ENCODE peak calls at places on chromosomes 5 and 9, in seven cellular contexts. W is prostate gland; J is mesendoderm; B is uterus; K is CD4-positive, alpha-beta memory T cell; R is upper lobe of right lung; A is heart right ventricle. X is an unnamed sample.

GRCh38 chr9:25917593-25918426 is 239.6 kb upstream of the TUSC1 start:
- DNase-seq in W (no peak), J (no peak), B (no peak), K (no peak), R (no peak), A (no peak), X (no peak)

GRCh38 chr5:45793638-45794532 is 97.7 kb upstream of the HCN1 start:
- DNase-seq in W (no peak), J (no peak), B (no peak), K (no peak), R (no peak), A (no peak), X (no peak)

GRCh38 chr9:107425110-107426025 is 64.2 kb downstream of the KLF4 start:
- DNase-seq in W (peak; percentile 95), J (peak; percentile 81), B (peak; percentile 94), K (peak; percentile 5), R (peak; percentile 93), A (peak; percentile 78), X (peak; percentile 20)

GRCh38 chr9:86521322-86521721 is 167.1 kb upstream of the TUT7 start:
- DNase-seq in W (peak; percentile 23), J (no peak), B (no peak), K (no peak), R (no peak), A (no peak), X (no peak)

GRCh38 chr9:124295097-124295794 is 37.5 kb downstream of the NEK6 start:
- DNase-seq in W (no peak), J (no peak), B (peak; percentile 47), K (no peak), R (no peak), A (no peak), X (no peak)

GRCh38 chr5:111743993-111744392 is 13.0 kb downstream of the NREP start:
- DNase-seq in W (no peak), J (no peak), B (no peak), K (no peak), R (no peak), A (no peak), X (no peak)

GRCh38 chr9:108212179-108212578 is 643.6 kb downstream of the ACTL7B start:
- DNase-seq in W (no peak), J (peak; percentile 45), B (no peak), K (no peak), R (no peak), A (no peak), X (no peak)

GRCh38 chr5:5348576-5348975 is 73.9 kb upstream of the ICE1 start:
- DNase-seq in W (no peak), J (no peak), B (no peak), K (no peak), R (no peak), A (no peak), X (no peak)

GRCh38 chr9:4170231-4170630 is 129.6 kb downstream of the GLIS3 start:
- DNase-seq in W (no peak), J (no peak), B (no peak), K (no peak), R (no peak), A (no peak), X (no peak)

GRCh38 chr9:97462914-97463313 is 38.6 kb upstream of the TMOD1 start:
- DNase-seq in W (no peak), J (no peak), B (no peak), K (no peak), R (no peak), A (no peak), X (no peak)

GRCh38 chr5:109164001-109164400 is 245.8 kb downstream of the PJA2 start:
- DNase-seq in W (no peak), J (no peak), B (no peak), K (no peak), R (no peak), A (no peak), X (no peak)

GRCh38 chr5:31664566-31664965 is 25.6 kb downstream of the PDZD2 start:
- DNase-seq in W (no peak), J (peak; percentile 95), B (no peak), K (no peak), R (no peak), A (no peak), X (no peak)

GRCh38 chr5:74052441-74052840 is 426.4 kb downstream of the ARHGEF28 start:
- DNase-seq in W (no peak), J (no peak), B (no peak), K (no peak), R (no peak), A (no peak), X (no peak)

GRCh38 chr5:13278148-13278547 is 666.3 kb downstream of the DNAH5 start:
- DNase-seq in W (no peak), J (peak; percentile 10), B (no peak), K (no peak), R (no peak), A (no peak), X (no peak)

GRCh38 chr9:89342948-89343347 is 24.6 kb downstream of the SECISBP2 start:
- DNase-seq in W (no peak), J (peak; percentile 15), B (no peak), K (no peak), R (no peak), A (no peak), X (no peak)

GRCh38 chr5:55604611-55605067 is 69.9 kb upstream of the PLPP1 start:
- DNase-seq in W (no peak), J (no peak), B (no peak), K (no peak), R (no peak), A (no peak), X (no peak)

GRCh38 chr5:179923422-179923821 is 15.7 kb upstream of the TBC1D9B start:
- DNase-seq in W (no peak), J (no peak), B (no peak), K (no peak), R (no peak), A (no peak), X (no peak)

GRCh38 chr5:56358703-56359428 is 125.7 kb upstream of the ANKRD55 start:
- DNase-seq in W (no peak), J (no peak), B (peak; percentile 67), K (no peak), R (no peak), A (peak; percentile 24), X (no peak)

GRCh38 chr5:54909911-54910870 is 75.2 kb downstream of the ESM1 start:
- DNase-seq in W (no peak), J (no peak), B (no peak), K (no peak), R (no peak), A (no peak), X (no peak)

GRCh38 chr5:137735531-137736284 is at the start of gene KLHL3:
- DNase-seq in W (no peak), J (peak; percentile 96), B (peak; percentile 16), K (peak; percentile 27), R (peak; percentile 64), A (peak; percentile 34), X (peak; percentile 68)

GRCh38 chr5:87241555-87241954 is 26.1 kb upstream of the RASA1 start:
- DNase-seq in W (no peak), J (no peak), B (no peak), K (no peak), R (no peak), A (no peak), X (no peak)

GRCh38 chr9:93517331-93517730 is 59.1 kb upstream of the PHF2 start:
- DNase-seq in W (no peak), J (no peak), B (no peak), K (no peak), R (no peak), A (no peak), X (no peak)

GRCh38 chr9:106954562-106954961 is 91.6 kb downstream of the ZNF462 start:
- DNase-seq in W (no peak), J (no peak), B (no peak), K (no peak), R (no peak), A (no peak), X (no peak)

GRCh38 chr9:37994639-37995347 is 74.2 kb downstream of the SHB start:
- DNase-seq in W (peak; percentile 57), J (no peak), B (peak; percentile 45), K (no peak), R (peak; percentile 91), A (peak; percentile 75), X (no peak)

GRCh38 chr5:82164109-82164956 is 113.8 kb downstream of the RPS23 start:
- DNase-seq in W (no peak), J (no peak), B (no peak), K (no peak), R (no peak), A (no peak), X (no peak)

GRCh38 chr5:31824886-31825774 is 186.2 kb downstream of the PDZD2 start:
- DNase-seq in W (peak; percentile 65), J (peak; percentile 71), B (peak; percentile 59), K (peak; percentile 14), R (no peak), A (no peak), X (peak; percentile 39)

GRCh38 chr5:171413153-171413910 is 6.1 kb upstream of the FGF18 start:
- DNase-seq in W (no peak), J (no peak), B (no peak), K (no peak), R (no peak), A (no peak), X (no peak)
- H3K36me3 ChIP-seq in W (no peaks in the 10 kb centered on the region), J (peaks cover 4% of the 10 kb centered on the region), B (no peaks in the 10 kb centered on the region), K (peaks cover 32% of the 10 kb centered on the region), R (peaks cover 56% of the 10 kb centered on the region), A (peaks cover 58% of the 10 kb centered on the region), X (peaks cover 5% of the 10 kb centered on the region)

GRCh38 chr9:127612993-127613954 is 1.2 kb downstream of the STXBP1 start:
- DNase-seq in W (peak; percentile 44), J (peak; percentile 66), B (peak; percentile 81), K (peak; percentile 56), R (peak; percentile 83), A (peak; percentile 83), X (peak; percentile 41)
- H3K4me3 ChIP-seq in W (peak overlapping the region; percentile 98), J (peak overlapping the region; percentile 43), B (peak overlapping the region; percentile 66), K (peak overlapping the region; percentile 47), R (peak overlapping the region; percentile 74), A (peak overlapping the region; percentile 87), X (peak overlapping the region; percentile 82)

GRCh38 chr9:5778799-5779198 is 54.1 kb downstream of the ERMP1 start:
- DNase-seq in W (no peak), J (peak; percentile 12), B (no peak), K (no peak), R (no peak), A (no peak), X (no peak)
- H3K36me3 ChIP-seq in W (peaks cover 9% of the 10 kb centered on the region), J (peaks cover 2% of the 10 kb centered on the region), B (no peaks in the 10 kb centered on the region), K (peaks cover 18% of the 10 kb centered on the region), R (peaks cover 70% of the 10 kb centered on the region), A (peaks cover 90% of the 10 kb centered on the region), X (peaks cover 39% of the 10 kb centered on the region)

DNA sequence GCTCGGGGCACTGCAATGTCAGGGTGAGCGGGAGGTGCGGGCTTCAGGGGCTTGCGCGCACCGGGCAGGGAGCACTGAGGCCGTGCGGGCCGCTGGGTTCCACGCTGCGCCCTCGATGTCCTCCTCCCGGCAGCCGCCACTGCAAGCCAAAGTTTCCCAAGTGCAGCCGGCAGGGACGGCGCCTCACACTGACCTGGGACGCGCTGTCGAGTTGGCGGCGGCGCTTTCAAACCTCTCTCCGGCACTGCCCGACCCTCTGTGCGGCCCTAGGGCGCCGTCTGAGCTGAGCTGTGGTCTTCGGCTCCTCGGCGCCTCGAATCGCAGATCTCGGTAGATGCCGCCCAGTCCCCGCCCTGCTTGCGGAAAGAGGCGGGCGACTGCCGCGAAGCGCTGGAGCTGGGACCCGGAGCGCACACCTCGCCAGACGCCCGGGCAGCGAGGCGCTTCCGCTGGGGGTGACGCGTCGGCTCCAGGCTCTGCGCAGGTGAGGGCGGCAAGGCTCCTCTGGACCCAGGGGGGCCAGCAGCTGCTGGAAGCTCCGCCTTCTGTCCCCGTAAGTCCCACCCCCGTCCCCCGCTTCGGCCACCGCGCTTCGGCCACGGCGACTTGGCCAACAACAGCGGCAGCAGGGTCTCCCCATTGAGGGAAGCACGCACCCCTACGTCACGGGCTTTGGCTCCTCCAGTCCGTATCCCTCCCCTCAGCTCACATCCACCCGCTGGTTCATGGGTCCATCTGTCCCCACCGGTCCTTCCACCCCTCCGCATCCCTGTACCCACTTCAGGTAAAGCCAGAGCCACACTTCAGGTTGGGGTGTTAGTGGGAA is at the start of gene ANKRD34B:
- DNase-seq in W (no peak), J (peak; percentile 76), B (no peak), K (no peak), R (peak; percentile 67), A (no peak), X (no peak)
- H3K4me3 ChIP-seq in W (peak within 1 kb of the TSS; percentile 27), J (no peak within 1 kb of the TSS), B (no peak within 1 kb of the TSS), K (no peak within 1 kb of the TSS), R (peak within 1 kb of the TSS; percentile 33), A (peak within 1 kb of the TSS; percentile 32), X (no peak within 1 kb of the TSS)

X was measured in CD8-positive, alpha-beta T cell.